ENCODE peak calls at places on chromosomes 7 and 10, in five cellular contexts. T is sigmoid colon, P is brain microvascular endothelial cell, B is Right ventricle myocardium superior, Y is skeletal muscle cell. E is an unnamed sample.

GRCh38 chr7:114791771-114792170 is 130.1 kb upstream of the MDFIC start:
- DNase-seq in T (no peak), B (no peak), Y (no peak), P (peak; percentile 20), E (no peak)

GRCh38 chr7:5692845-5693278 is 88.6 kb downstream of the RNF216 start:
- DNase-seq in B (no peak), P (peak; percentile 73), T (no peak), Y (peak; percentile 41), E (peak; percentile 67)

GRCh38 chr7:106679153-106679931 is 18.4 kb upstream of the CCDC71L start:
- DNase-seq in P (peak; percentile 77), B (no peak), Y (peak; percentile 1), T (no peak), E (no peak)

GRCh38 chr7:48097511-48098231 is 8.6 kb downstream of the UPP1 start:
- DNase-seq in T (no peak), Y (no peak), B (no peak), P (no peak), E (no peak)

GRCh38 chr10:78513330-78513729 is 479.7 kb downstream of the RPS24 start:
- DNase-seq in Y (no peak), P (no peak), B (no peak), T (no peak), E (no peak)

GRCh38 chr7:36946401-36946739 is 222.1 kb upstream of the AOAH start:
- DNase-seq in B (no peak), Y (no peak), P (no peak), T (no peak), E (no peak)

GRCh38 chr7:148575640-148576411 is 14.7 kb upstream of the C7orf33 start:
- DNase-seq in T (peak; percentile 75), B (peak; percentile 80), Y (peak; percentile 11), P (peak; percentile 63), E (peak; percentile 21)

GRCh38 chr7:74134117-74134539 is 40.0 kb upstream of the EIF4H start:
- DNase-seq in T (no peak), P (no peak), Y (no peak), B (no peak), E (no peak)

GRCh38 chr10:132363921-132364593 is 32.1 kb downstream of the LRRC27 start:
- DNase-seq in T (peak; percentile 64), B (peak; percentile 33), Y (no peak), P (no peak), E (peak; percentile 38)

GRCh38 chr7:139848274-139848673 is 19.2 kb downstream of the TBXAS1 start:
- DNase-seq in B (no peak), T (no peak), P (no peak), Y (no peak), E (no peak)

GRCh38 chr10:76298329-76298728 is 866.9 kb downstream of the LRMDA start:
- DNase-seq in B (no peak), P (no peak), T (no peak), Y (no peak), E (no peak)

GRCh38 chr7:155860840-155861479 is 48.7 kb upstream of the SHH start:
- DNase-seq in P (no peak), B (peak; percentile 72), T (peak; percentile 55), Y (peak; percentile 54), E (peak; percentile 36)

GRCh38 chr7:151380199-151381082 is 29.4 kb downstream of the WDR86 start:
- DNase-seq in T (no peak), Y (no peak), B (no peak), P (no peak), E (no peak)

GRCh38 chr7:134886353-134887057 is 99.8 kb upstream of the AGBL3 start:
- DNase-seq in Y (no peak), P (peak; percentile 77), B (peak; percentile 70), T (peak; percentile 86), E (no peak)

GRCh38 chr7:42091461-42092229 is 145.4 kb downstream of the GLI3 start:
- DNase-seq in Y (no peak), B (no peak), P (no peak), T (no peak), E (no peak)

GRCh38 chr7:11192506-11192905 is 218.8 kb downstream of the PHF14 start:
- DNase-seq in P (peak; percentile 33), T (no peak), Y (peak; percentile 10), B (no peak), E (no peak)

GRCh38 chr7:98418636-98419315 is 17.9 kb upstream of the BAIAP2L1 start:
- DNase-seq in T (no peak), Y (peak; percentile 83), B (no peak), P (peak; percentile 99), E (peak; percentile 77)

GRCh38 chr7:35875292-35875691 is 74.4 kb downstream of the SEPTIN7 start:
- DNase-seq in Y (no peak), T (no peak), P (peak; percentile 55), B (no peak), E (no peak)

GRCh38 chr10:119807960-119808697 is 64.5 kb downstream of the MCMBP start:
- DNase-seq in Y (peak; percentile 63), T (no peak), P (peak; percentile 68), B (no peak), E (peak; percentile 60)

GRCh38 chr7:85554294-85554877 is 367.5 kb upstream of the SEMA3D start:
- DNase-seq in T (no peak), Y (peak; percentile 32), P (peak; percentile 73), B (no peak), E (peak; percentile 62)

GRCh38 chr10:48464871-48465736 is 139.8 kb downstream of the ARHGAP22 start:
- DNase-seq in P (no peak), T (no peak), Y (no peak), B (peak; percentile 81), E (no peak)

GRCh38 chr10:61286695-61287094 is 166.5 kb downstream of the TMEM26 start:
- DNase-seq in P (no peak), Y (no peak), T (no peak), B (no peak), E (no peak)

GRCh38 chr10:97321032-97321806 is 2.1 kb downstream of the FRAT1 start:
- DNase-seq in B (peak; percentile 77), T (peak; percentile 73), Y (no peak), P (no peak), E (no peak)

GRCh38 chr10:44577533-44577932 is 192.6 kb upstream of the CXCL12 start:
- DNase-seq in P (no peak), Y (no peak), T (no peak), B (no peak), E (no peak)

GRCh38 chr10:99975106-99975829 is 34.5 kb downstream of the DNMBP start:
- DNase-seq in Y (no peak), P (no peak), B (no peak), T (no peak), E (no peak)

GRCh38 chr10:54396004-54396403 is 405.0 kb downstream of the PCDH15 start:
- DNase-seq in T (no peak), P (no peak), B (no peak), Y (no peak), E (no peak)

GRCh38 chr7:43700646-43701501 is 28.4 kb downstream of the COA1 start:
- DNase-seq in Y (no peak), B (no peak), T (no peak), P (no peak), E (no peak)

GRCh38 chr10:1372212-1372611 is 316.0 kb downstream of the WDR37 start:
- DNase-seq in T (no peak), Y (no peak), B (no peak), P (no peak), E (no peak)

GRCh38 chr7:107501593-107501992 is 31.7 kb downstream of the GPR22 start:
- DNase-seq in Y (no peak), B (no peak), P (peak; percentile 48), T (no peak), E (no peak)

GRCh38 chr7:67512481-67512880 is 515.8 kb downstream of the TYW1 start:
- DNase-seq in P (no peak), Y (no peak), T (no peak), B (no peak), E (no peak)

GRCh38 chr10:118751272-118751671 is 3.5 kb downstream of the CACUL1 start:
- DNase-seq in P (no peak), Y (no peak), B (no peak), T (no peak), E (no peak)

GRCh38 chr7:102287465-102288146 is 938 bp downstream of the SH2B2 start:
- DNase-seq in P (no peak), T (peak; percentile 77), B (peak; percentile 59), Y (no peak), E (no peak)

GRCh38 chr10:34713875-34714274 is 101.2 kb downstream of the PARD3 start:
- DNase-seq in T (no peak), P (no peak), Y (no peak), B (no peak), E (no peak)

GRCh38 chr7:140031364-140031763 is 31.4 kb downstream of the PARP12 start:
- DNase-seq in T (no peak), P (no peak), B (no peak), Y (no peak), E (no peak)

GRCh38 chr10:71342850-71343773 is 24.1 kb downstream of the SLC29A3 start:
- DNase-seq in T (no peak), P (no peak), Y (no peak), B (no peak), E (no peak)